ENCODE peak calls at places on chromosome 22, in four cellular contexts. K is body of pancreas, U is heart left ventricle, G is upper lobe of left lung. H is an unnamed sample.
A peak's percentile ranks its signal among the peaks of the same experiment; 100 is the strongest.

GRCh38 chr22:43434601-43435311 is 22.9 kb downstream of the MPPED1 start:
- DNase-seq in K (no peak), U (no peak), G (no peak), H (no peak)

GRCh38 chr22:22787805-22788459 is 99.7 kb upstream of the IGLL5 start:
- DNase-seq in K (peak; percentile 52), U (peak; percentile 36), G (peak; percentile 53), H (no peak)

GRCh38 chr22:48369789-48370507 is 1457.7 kb downstream of the BRD1 start:
- DNase-seq in K (no peak), U (no peak), G (peak; percentile 34), H (peak; percentile 61)

GRCh38 chr22:28222066-28222465 is 303.0 kb upstream of the PITPNB start:
- DNase-seq in K (no peak), U (no peak), G (no peak), H (no peak)

GRCh38 chr22:38144025-38144405 is 33.5 kb upstream of the BAIAP2L2 start:
- DNase-seq in K (no peak), U (no peak), G (no peak), H (no peak)

GRCh38 chr22:19880786-19881569 is 26.3 kb upstream of the GNB1L start:
- DNase-seq in K (peak; percentile 35), U (peak; percentile 58), G (peak; percentile 28), H (no peak)

GRCh38 chr22:48517039-48518030 is 1310.3 kb downstream of the BRD1 start:
- DNase-seq in K (peak; percentile 29), U (no peak), G (no peak), H (no peak)

GRCh38 chr22:42831712-42832111 is 25.4 kb downstream of the ARFGAP3 start:
- DNase-seq in K (no peak), U (no peak), G (no peak), H (no peak)

GRCh38 chr22:44373234-44373633 is 60.5 kb upstream of the SHISAL1 start:
- DNase-seq in K (no peak), U (no peak), G (no peak), H (peak; percentile 70)

GRCh38 chr22:35411112-35411511 is 11.2 kb downstream of the MCM5 start:
- DNase-seq in K (peak; percentile 28), U (no peak), G (peak; percentile 32), H (no peak)

GRCh38 chr22:26406118-26406517 is 22.9 kb upstream of the ASPHD2 start:
- DNase-seq in K (no peak), U (no peak), G (no peak), H (no peak)

GRCh38 chr22:19271856-19272535 is 19.5 kb downstream of the CLTCL1 start:
- DNase-seq in K (peak; percentile 10), U (no peak), G (no peak), H (no peak)

GRCh38 chr22:17785185-17786184 is 11.2 kb upstream of the BID start:
- DNase-seq in K (peak; percentile 76), U (no peak), G (peak; percentile 76), H (no peak)

GRCh38 chr22:20433191-20433590 is 4.4 kb downstream of the SCARF2 start:
- DNase-seq in K (no peak), U (no peak), G (no peak), H (peak; percentile 70)

GRCh38 chr22:20268350-20269012 is 363 bp upstream of the RTN4R start:
- DNase-seq in K (peak; percentile 65), U (peak; percentile 53), G (peak; percentile 58), H (no peak)

GRCh38 chr22:31036671-31037550 is 44.2 kb upstream of the SMTN start:
- DNase-seq in K (no peak), U (no peak), G (no peak), H (no peak)

GRCh38 chr22:23401910-23402274 is 178.2 kb downstream of the IGLL1 start:
- DNase-seq in K (no peak), U (no peak), G (no peak), H (no peak)

GRCh38 chr22:35708453-35708852 is 9.2 kb upstream of the APOL5 start:
- DNase-seq in K (no peak), U (no peak), G (no peak), H (no peak)

DNA sequence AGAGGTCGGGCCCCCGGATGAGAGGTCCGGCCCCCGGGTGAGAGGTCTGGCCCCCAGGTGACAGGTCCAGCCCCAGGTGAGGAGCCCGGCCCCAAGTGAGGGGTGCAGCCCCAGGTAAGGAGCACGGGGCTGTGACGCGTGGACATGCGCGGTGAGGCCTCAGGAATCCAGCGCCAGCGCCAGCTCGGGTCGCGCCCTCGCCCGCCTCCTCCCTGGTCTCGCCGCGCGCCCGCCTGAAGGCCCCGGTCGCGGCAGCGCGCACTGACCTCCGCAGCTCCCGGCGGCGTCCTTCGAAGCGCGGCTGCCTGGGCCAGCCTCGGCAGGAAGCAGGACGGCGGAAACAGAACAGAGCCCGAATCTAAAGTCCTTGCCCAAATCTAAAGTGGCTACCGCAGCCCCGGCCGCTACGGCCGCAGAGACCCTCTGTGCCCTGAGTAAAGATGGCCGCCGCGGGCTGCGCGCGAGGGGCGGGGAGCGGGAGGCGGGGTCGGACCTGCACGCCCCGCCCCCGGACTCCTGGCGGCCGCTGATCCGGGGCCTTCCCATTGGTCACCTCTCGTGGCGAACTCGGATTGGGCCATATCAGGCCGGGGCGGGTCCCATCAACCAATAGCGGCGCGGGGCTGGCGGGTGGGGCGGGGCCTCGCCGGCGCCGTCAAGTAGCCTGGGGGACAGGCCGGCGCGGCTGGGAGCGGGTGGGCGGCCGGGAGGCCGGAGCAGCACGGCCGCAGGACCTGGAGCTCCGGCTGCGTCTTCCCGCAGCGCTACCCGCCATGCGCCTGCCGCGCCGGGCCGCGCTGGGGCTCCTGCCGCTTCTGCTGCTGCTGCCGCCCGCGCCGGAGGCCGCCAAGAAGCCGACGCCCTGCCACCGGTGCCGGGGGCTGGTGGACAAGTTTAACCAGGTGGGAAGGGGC is at the start of the genes ALG12 and CRELD2:
- DNase-seq in K (peak; percentile 98), U (peak; percentile 99), G (peak; percentile 98), H (peak; percentile 97)
- TF ChIP-seq POLR2A in K (peak; percentile 61), U (peak; percentile 86), G (peak; percentile 64), H (no peak)

GRCh38 chr22:46769191-46769675 is 6.8 kb downstream of the TBC1D22A start:
- DNase-seq in K (peak; percentile 41), U (no peak), G (no peak), H (no peak)
- TF ChIP-seq POLR2A in K (no peak), U (no peak), G (no peak), H (no peak)

GRCh38 chr22:50530857-50531545 is 1.2 kb upstream of the TYMP start:
- DNase-seq in K (peak; percentile 86), U (peak; percentile 84), G (peak; percentile 94), H (peak; percentile 98)
- TF ChIP-seq POLR2A in K (peak; percentile 77), U (no peak), G (peak; percentile 66), H (no peak)

GRCh38 chr22:29769723-29770321 is 2.7 kb downstream of the UQCR10 start:
- DNase-seq in K (no peak), U (no peak), G (peak; percentile 64), H (no peak)
- TF ChIP-seq POLR2A in K (no peak), U (no peak), G (no peak), H (no peak)